ENCODE peak calls at places on chromosome 10, in four cellular contexts. M is HCT116, J is tibial nerve, W is erythroblast. P is an unnamed sample.

GRCh38 chr10:132420469-132421376 is 23.7 kb downstream of the PWWP2B start:
- DNase-seq in M (no peak), J (no peak), W (peak), P (no peak)

GRCh38 chr10:114868801-114869200 is 47.2 kb downstream of the FHIP2A start:
- DNase-seq in M (no peak), J (no peak), W (no peak), P (no peak)

GRCh38 chr10:133109736-133110532 is 22.2 kb downstream of the ADGRA1 start:
- DNase-seq in M (no peak), J (no peak), W (no peak), P (peak)

GRCh38 chr10:95841711-95842498 is 65.9 kb upstream of the CC2D2B start:
- DNase-seq in M (peak), J (no peak), W (peak), P (peak)

GRCh38 chr10:95660283-95660682 is 3.8 kb upstream of the ALDH18A1 start:
- DNase-seq in M (no peak), J (no peak), W (no peak), P (no peak)

GRCh38 chr10:566241-566885 is 123.1 kb downstream of the DIP2C start:
- DNase-seq in M (no peak), J (no peak), W (no peak), P (no peak)

GRCh38 chr10:50216894-50217293 is 34.4 kb downstream of the ASAH2 start:
- DNase-seq in M (no peak), J (no peak), W (no peak), P (no peak)

GRCh38 chr10:91194497-91195179 is 25.8 kb upstream of the PCGF5 start:
- DNase-seq in M (no peak), J (no peak), W (no peak), P (no peak)

GRCh38 chr10:24951201-24952145 is 933 bp downstream of the PRTFDC1 start:
- DNase-seq in M (no peak), J (no peak), W (peak), P (peak)

GRCh38 chr10:8921583-8921982 is 867.1 kb downstream of the GATA3 start:
- DNase-seq in M (no peak), J (no peak), W (no peak), P (no peak)

GRCh38 chr10:7438196-7438986 is 27.6 kb upstream of the SFMBT2 start:
- DNase-seq in M (no peak), J (no peak), W (no peak), P (peak)

GRCh38 chr10:43398939-43399871 is 9.8 kb downstream of the HNRNPF start:
- DNase-seq in M (no peak), J (no peak), W (no peak), P (no peak)
- TF ChIP-seq POLR2A in M (no peak), J (no peak), W (no peak), P (no peak)

DNA sequence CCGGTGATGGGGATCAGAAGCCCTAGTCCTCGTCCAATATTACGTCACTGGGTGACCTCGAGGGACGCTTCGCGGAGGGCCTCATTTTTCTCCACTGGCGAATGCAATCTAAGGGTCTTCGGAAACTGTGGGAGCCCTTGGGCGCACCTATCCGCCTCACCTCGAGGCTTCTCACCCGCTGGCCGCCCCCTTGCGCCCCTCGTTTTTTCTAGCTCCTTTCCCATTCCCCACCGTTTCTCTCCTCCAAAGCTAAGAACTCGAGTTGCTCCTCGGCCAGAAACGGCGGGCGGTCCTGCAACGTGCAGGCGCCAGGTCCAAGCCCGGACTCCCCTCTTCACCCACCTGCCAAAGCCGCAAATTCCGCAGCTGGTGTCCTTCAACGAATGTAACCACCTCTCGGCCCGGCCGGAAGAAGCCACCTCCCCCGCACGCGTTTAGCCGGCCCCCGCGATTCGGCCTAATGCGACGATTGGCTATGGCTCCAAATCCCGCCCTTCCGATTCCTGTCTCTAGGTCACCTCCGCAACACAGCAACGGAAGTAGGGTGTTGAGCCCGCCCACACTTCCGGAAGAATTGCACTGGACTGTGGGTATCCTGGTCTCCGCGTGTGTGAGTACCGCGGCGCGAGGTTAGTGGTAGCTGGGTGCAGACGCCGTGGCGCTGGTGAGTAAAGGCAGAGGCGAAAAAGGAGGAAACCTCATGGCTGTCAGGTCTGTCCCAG is at the start of the genes ATP5MK and PDCD11:
- DNase-seq in M (peak), J (peak), W (peak), P (peak)
- TF ChIP-seq POLR2A in M (peak), J (no peak), W (peak), P (peak)

GRCh38 chr10:86730227-86730626 is 26.2 kb upstream of the BMPR1A start:
- DNase-seq in M (no peak), J (no peak), W (peak), P (no peak)

GRCh38 chr10:86732771-86733170 is 23.6 kb upstream of the BMPR1A start:
- DNase-seq in M (no peak), J (no peak), W (no peak), P (no peak)

GRCh38 chr10:86734209-86734988 is 22.0 kb upstream of the BMPR1A start:
- DNase-seq in M (no peak), J (no peak), W (no peak), P (no peak)

GRCh38 chr10:86729677-86730076 is 26.7 kb upstream of the BMPR1A start:
- DNase-seq in M (no peak), J (no peak), W (no peak), P (no peak)

GRCh38 chr10:86733260-86733671 is 23.2 kb upstream of the BMPR1A start:
- DNase-seq in M (no peak), J (no peak), W (no peak), P (no peak)
- TF ChIP-seq POLR2A in M (no peak), J (no peak), W (no peak), P (no peak)

GRCh38 chr10:92573798-92574544 is at the start of gene IDE:
- DNase-seq in M (peak), J (peak), W (peak), P (peak)
- TF ChIP-seq POLR2A in M (peak), J (peak), W (peak), P (peak)

DNA sequence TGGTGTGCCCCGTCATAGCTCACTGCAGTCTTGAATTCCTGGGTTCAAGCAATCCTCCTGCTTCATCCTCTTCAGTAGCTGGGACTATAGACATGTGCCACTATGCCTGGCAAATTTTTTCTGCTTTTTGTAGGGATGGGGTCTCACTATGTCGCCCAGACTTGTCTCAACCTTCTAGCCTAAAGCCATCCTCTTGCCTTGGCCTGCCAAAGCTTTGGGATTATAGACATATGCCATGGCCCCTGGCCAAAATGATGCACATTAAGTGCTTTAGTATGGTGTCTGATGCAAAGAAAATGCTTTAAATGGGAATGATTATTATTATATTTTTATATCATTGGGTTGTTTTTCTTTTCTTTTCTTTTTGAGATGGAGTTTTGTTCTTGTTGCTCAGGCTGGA is 33.2 kb upstream of the VCL start:
- DNase-seq in M (no peak), J (no peak), W (no peak), P (no peak)
- TF ChIP-seq POLR2A in M (no peak), J (no peak), W (no peak), P (no peak)

GRCh38 chr10:110501142-110501937 is 3.6 kb downstream of the DUSP5 start:
- DNase-seq in M (peak), J (peak), W (peak), P (peak)
- TF ChIP-seq POLR2A in M (no peak), J (no peak), W (no peak), P (no peak)

GRCh38 chr10:100912609-100913469 is at the start of gene SLF2:
- DNase-seq in M (peak), J (peak), W (peak), P (peak)
- TF ChIP-seq POLR2A in M (peak), J (peak), W (peak), P (peak)

GRCh38 chr10:31037749-31038148 is 6.1 kb upstream of the ZNF438 start:
- DNase-seq in M (no peak), J (no peak), W (no peak), P (no peak)

GRCh38 chr10:31041011-31041410 is 9.3 kb upstream of the ZNF438 start:
- DNase-seq in M (no peak), J (no peak), W (no peak), P (no peak)

DNA sequence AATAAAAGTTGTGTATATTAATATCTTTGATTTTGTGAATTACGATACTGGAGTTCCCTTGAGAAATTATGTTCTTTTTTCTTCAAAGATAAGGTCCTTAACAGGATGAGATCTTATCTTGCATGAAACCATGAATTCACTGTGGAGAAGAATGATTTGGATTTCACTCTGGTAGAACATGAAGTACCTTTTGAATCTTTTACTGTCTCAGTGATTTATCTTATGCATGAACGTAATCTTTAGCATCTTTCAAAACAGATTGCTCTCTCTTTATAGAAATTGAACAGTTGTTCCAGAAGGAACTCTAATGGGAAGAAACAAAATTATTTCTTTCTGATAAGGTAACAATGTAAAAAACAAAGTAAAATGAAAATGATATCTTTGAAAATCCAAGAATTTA is 11.0 kb upstream of the ZNF438 start:
- DNase-seq in M (no peak), J (no peak), W (no peak), P (no peak)
- TF ChIP-seq POLR2A in M (no peak), J (no peak), W (no peak), P (no peak)

P was measured in endothelial cell of umbilical vein.